ENCODE peak calls at places on chromosomes 4 and X, in four cellular contexts. P, A, F and V are unnamed samples.

GRCh38 chrX:44036336-44036735 is 63.1 kb upstream of the NDP start:
- DNase-seq in P (no peak), A (no peak), F (no peak), V (no peak)

GRCh38 chrX:87409113-87409841 is 108.3 kb upstream of the KLHL4 start:
- DNase-seq in F (peak), P (peak), A (no peak), V (no peak)

GRCh38 chrX:13697440-13697839 is 8.5 kb downstream of the RAB9A start:
- DNase-seq in A (peak), P (no peak), F (no peak), V (no peak)

GRCh38 chrX:41730101-41730500 is 6.1 kb downstream of the GPR82 start:
- DNase-seq in P (no peak), F (no peak), A (no peak), V (no peak)

GRCh38 chrX:4944767-4945166 is 1231.3 kb upstream of the PRKX start:
- DNase-seq in P (no peak), A (no peak), F (no peak), V (no peak)

GRCh38 chr4:88320780-88321373 is 36.5 kb upstream of the PPM1K start:
- DNase-seq in A (peak), F (no peak), P (peak), V (peak)

GRCh38 chrX:25083661-25084060 is 67.9 kb upstream of the ARX start:
- DNase-seq in A (no peak), F (no peak), P (no peak), V (no peak)

GRCh38 chr4:157265281-157265680 is 44.8 kb downstream of the GRIA2 start:
- DNase-seq in A (no peak), F (no peak), P (no peak), V (no peak)

GRCh38 chr4:14916554-14917304 is 85.6 kb upstream of the CPEB2 start:
- DNase-seq in F (no peak), A (peak), P (no peak), V (no peak)

GRCh38 chrX:154918060-154918483 is 31.9 kb downstream of the F8A1 start:
- DNase-seq in F (peak), A (peak), P (no peak), V (peak)

GRCh38 chrX:20011608-20012007 is 20.7 kb upstream of the BCLAF3 start:
- DNase-seq in P (no peak), A (no peak), F (no peak), V (no peak)

GRCh38 chr4:142265536-142265935 is 580.6 kb downstream of the INPP4B start:
- DNase-seq in P (no peak), F (no peak), A (no peak), V (no peak)

GRCh38 chr4:173370130-173370476 is 651 bp upstream of the SAP30 start:
- DNase-seq in F (peak), P (peak), A (no peak), V (no peak)

GRCh38 chr4:52869196-52869595 is 7.1 kb downstream of the RASL11B start:
- DNase-seq in P (no peak), A (no peak), F (no peak), V (no peak)

GRCh38 chr4:131091896-131092295 is 1995.9 kb downstream of the C4orf33 start:
- DNase-seq in P (no peak), A (no peak), F (no peak), V (no peak)

DNA sequence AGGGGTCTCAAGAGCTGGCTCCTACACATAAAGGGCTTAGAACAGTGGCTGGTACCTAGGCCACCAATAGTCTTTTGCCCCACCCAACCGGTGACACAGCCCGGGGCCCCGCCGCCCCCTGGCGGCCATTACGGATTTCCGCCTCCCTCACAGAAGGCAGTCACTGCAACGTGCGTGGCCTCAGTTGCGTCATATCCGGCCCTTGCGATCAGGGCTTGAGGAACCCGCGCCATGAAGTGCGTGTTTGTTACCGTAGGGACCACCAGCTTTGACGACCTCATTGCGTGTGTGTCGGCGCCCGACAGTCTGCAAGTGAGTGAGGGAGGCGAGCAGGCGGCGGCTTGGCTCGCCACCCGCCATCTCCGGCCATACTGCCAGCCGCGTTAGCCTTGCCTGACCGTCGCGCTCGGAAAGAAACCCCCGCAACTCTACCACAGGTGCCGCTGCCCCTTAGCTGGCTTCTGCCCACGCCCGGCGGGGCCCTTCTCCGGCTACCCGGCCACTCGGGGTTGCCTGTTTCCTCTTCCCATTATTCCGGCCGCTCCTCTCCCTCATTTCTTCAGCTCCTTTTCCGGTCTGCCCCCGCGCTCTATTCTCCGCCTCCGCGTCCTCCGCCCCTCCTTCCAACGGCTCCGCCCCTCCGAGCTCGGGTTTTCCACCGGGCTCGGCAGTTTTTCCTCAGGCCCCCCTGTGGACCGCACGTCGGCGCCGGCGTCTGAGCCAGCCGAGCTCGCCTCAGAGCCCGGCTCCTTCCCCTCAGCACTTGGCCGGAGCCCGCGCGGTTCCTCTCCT is at the start of gene ALG13:
- DNase-seq in P (peak), A (peak), F (peak), V (peak)
- TF ChIP-seq POLR2A in P (peak), A (peak), F (peak), V (peak)

DNA sequence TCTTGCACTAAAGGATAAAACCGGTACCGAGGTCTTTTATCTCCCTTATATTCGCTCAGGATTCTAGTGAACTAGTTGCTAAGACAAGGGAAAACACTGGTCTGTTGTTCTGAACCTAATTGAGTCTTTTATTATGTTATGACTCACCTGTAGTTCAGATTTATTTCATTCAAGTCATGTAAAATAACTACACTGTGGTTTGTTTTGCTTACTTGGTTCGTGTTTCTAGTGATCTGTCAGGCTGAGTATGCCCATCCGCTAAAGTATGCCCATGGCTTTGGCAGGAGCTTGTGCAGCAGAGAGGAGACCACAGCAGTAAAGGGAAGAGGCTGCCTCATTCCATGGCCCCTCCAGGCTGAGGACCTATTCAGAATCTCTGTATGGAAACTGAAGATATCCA is 126.1 kb downstream of the AFF1 start:
- DNase-seq in F (no peak), P (no peak), A (no peak), V (no peak)
- TF ChIP-seq POLR2AphosphoS5 in F (no peak), P (no peak), A (no peak), V (no peak)

GRCh38 chr4:75675004-75675531 is 1.9 kb upstream of the G3BP2 start:
- DNase-seq in F (no peak), A (no peak), P (no peak), V (no peak)
- TF ChIP-seq POLR2A in F (no peak), A (no peak), P (no peak), V (no peak)

GRCh38 chr4:2804973-2805501 is 12.2 kb downstream of the SH3BP2 start:
- DNase-seq in P (peak), A (no peak), F (no peak), V (no peak)

GRCh38 chr4:2806392-2807355 is 13.8 kb downstream of the SH3BP2 start:
- DNase-seq in A (no peak), P (peak), F (no peak), V (no peak)

GRCh38 chr4:2804449-2804972 is 11.6 kb downstream of the SH3BP2 start:
- DNase-seq in A (no peak), F (no peak), P (peak), V (no peak)

GRCh38 chr4:2807571-2807970 is 14.7 kb downstream of the SH3BP2 start:
- DNase-seq in P (peak), A (no peak), F (no peak), V (no peak)

DNA sequence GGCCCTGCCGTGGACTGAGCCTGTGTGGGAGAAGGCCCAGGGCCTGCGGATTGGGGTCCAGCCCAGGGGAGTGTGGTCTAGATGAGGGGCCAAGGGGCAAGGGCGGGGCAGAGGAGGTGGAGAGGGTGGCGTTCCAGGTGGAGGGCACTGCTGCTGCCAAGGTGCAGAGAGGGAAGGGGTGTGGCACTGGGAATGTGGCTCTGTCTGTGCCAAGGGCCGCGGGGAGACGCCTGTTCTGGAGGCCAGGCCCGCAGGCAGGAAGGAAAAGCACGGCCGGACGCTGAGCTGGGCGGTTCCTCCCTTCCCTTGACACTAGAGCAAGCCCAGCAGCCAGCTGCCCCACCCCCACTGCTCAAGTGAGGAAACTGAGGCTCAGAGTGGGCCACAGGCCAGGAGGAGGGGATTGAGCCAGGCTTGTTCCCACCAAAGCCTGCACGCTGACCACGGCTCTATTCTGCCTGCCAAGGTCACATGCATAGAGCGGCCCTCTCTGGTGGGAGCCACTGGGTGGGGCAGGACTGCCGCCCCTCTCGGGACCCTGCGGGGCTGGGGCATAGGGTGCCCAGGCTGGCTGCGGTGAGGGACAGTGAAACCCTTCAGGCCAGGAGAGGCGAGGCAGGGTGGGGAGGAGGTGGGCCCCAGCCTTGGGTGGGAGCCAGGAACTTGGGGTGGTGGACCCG is 13.0 kb downstream of the SH3BP2 start:
- DNase-seq in P (peak), F (no peak), A (no peak), V (no peak)
- TF ChIP-seq POLR2AphosphoS5 in P (peak), F (no peak), A (no peak), V (no peak)